ENCODE peak calls at places on chromosome 14, in five cellular contexts. M is suprapubic skin, L is endothelial cell of umbilical vein, K is breast epithelium, G is HL-60. I is an unnamed sample.

GRCh38 chr14:79510659-79511058 is 700.6 kb downstream of the DIO2 start:
- DNase-seq in M (no peak), L (no peak), K (no peak), G (no peak), I (no peak)

GRCh38 chr14:64293976-64294671 is at the start of gene ESR2:
- DNase-seq in M (no peak), L (peak; percentile 49), K (no peak), G (no peak), I (peak; percentile 37)

GRCh38 chr14:67345583-67345982 is 14.0 kb downstream of the ATP6V1D start:
- DNase-seq in M (no peak), L (no peak), K (no peak), G (no peak), I (no peak)

GRCh38 chr14:92729632-92730358 is 18.6 kb downstream of the LGMN start:
- DNase-seq in M (no peak), L (no peak), K (no peak), G (peak; percentile 66), I (no peak)

GRCh38 chr14:69710378-69710777 is 56.6 kb upstream of the SRSF5 start:
- DNase-seq in M (no peak), L (no peak), K (no peak), G (no peak), I (no peak)

GRCh38 chr14:102222009-102222575 is 82.4 kb downstream of the WDR20 start:
- DNase-seq in M (no peak), L (no peak), K (no peak), G (no peak), I (no peak)

GRCh38 chr14:37056473-37056872 is 115.9 kb downstream of the SLC25A21 start:
- DNase-seq in M (no peak), L (peak; percentile 18), K (no peak), G (no peak), I (no peak)

GRCh38 chr14:63901434-63902085 is 48.8 kb downstream of the SYNE2 start:
- DNase-seq in M (no peak), L (no peak), K (no peak), G (peak; percentile 72), I (no peak)

GRCh38 chr14:24900281-24900868 is 149.6 kb downstream of the STXBP6 start:
- DNase-seq in M (no peak), L (no peak), K (no peak), G (no peak), I (no peak)

GRCh38 chr14:73591690-73592448 is at the start of gene ACOT4:
- DNase-seq in M (no peak), L (no peak), K (no peak), G (no peak), I (peak; percentile 56)

GRCh38 chr14:73599494-73599893 is 7.8 kb downstream of the ACOT4 start:
- DNase-seq in M (no peak), L (no peak), K (no peak), G (no peak), I (no peak)

GRCh38 chr14:73589128-73589527 is 2.5 kb upstream of the ACOT4 start:
- DNase-seq in M (no peak), L (no peak), K (no peak), G (no peak), I (no peak)

GRCh38 chr14:73594491-73594890 is 2.8 kb downstream of the ACOT4 start:
- DNase-seq in M (no peak), L (no peak), K (no peak), G (no peak), I (no peak)
- TF ChIP-seq CTCF in M (no peak), L (no peak), K (no peak), G (no peak), I (no peak)

GRCh38 chr14:96257056-96257455 is 1.0 kb downstream of the BDKRB1 start:
- DNase-seq in M (no peak), L (no peak), K (no peak), G (no peak), I (no peak)

GRCh38 chr14:96256420-96256819 is 410 bp downstream of the BDKRB1 start:
- DNase-seq in M (no peak), L (peak; percentile 6), K (no peak), G (no peak), I (no peak)

GRCh38 chr14:96254696-96255095 is 1.3 kb upstream of the BDKRB1 start:
- DNase-seq in M (no peak), L (no peak), K (no peak), G (no peak), I (no peak)

GRCh38 chr14:96257900-96258299 is 1.9 kb downstream of the BDKRB1 start:
- DNase-seq in M (no peak), L (no peak), K (no peak), G (no peak), I (no peak)

GRCh38 chr14:96255501-96256366 is at the start of gene BDKRB1:
- DNase-seq in M (no peak), L (no peak), K (no peak), G (no peak), I (no peak)
- TF ChIP-seq POLR2AphosphoS5 in M (no peak), L (no peak), K (no peak), G (no peak), I (peak; percentile 83)

GRCh38 chr14:97707603-97708002 is 910.4 kb downstream of the VRK1 start:
- DNase-seq in M (no peak), L (no peak), K (no peak), G (no peak), I (no peak)
- TF ChIP-seq CTCF in M (no peak), L (no peak), K (no peak), G (no peak), I (no peak)

GRCh38 chr14:77340389-77340788 is 19.6 kb downstream of the GSTZ1 start:
- DNase-seq in M (no peak), L (no peak), K (no peak), G (no peak), I (no peak)

GRCh38 chr14:77339407-77339806 is 18.6 kb downstream of the GSTZ1 start:
- DNase-seq in M (no peak), L (no peak), K (no peak), G (no peak), I (no peak)

GRCh38 chr14:77346495-77346894 is 25.7 kb downstream of the GSTZ1 start:
- DNase-seq in M (no peak), L (no peak), K (no peak), G (no peak), I (no peak)

GRCh38 chr14:77344597-77344996 is 23.8 kb downstream of the GSTZ1 start:
- DNase-seq in M (no peak), L (no peak), K (no peak), G (no peak), I (no peak)

GRCh38 chr14:77342726-77343397 is 22.0 kb downstream of the GSTZ1 start:
- DNase-seq in M (no peak), L (no peak), K (no peak), G (no peak), I (no peak)
- TF ChIP-seq POLR2AphosphoS5 in M (no peak), L (no peak), K (no peak), G (no peak), I (no peak)

GRCh38 chr14:84006643-84007137 is 1523.3 kb upstream of the FLRT2 start:
- DNase-seq in M (no peak), L (peak; percentile 96), K (no peak), G (no peak), I (no peak)
- TF ChIP-seq CTCF in M (no peak), L (peak; percentile 10), K (no peak), G (no peak), I (no peak)

GRCh38 chr14:61186341-61186740 is 94.8 kb downstream of the TMEM30B start:
- DNase-seq in M (no peak), L (no peak), K (no peak), G (no peak), I (no peak)

GRCh38 chr14:61183486-61183885 is 97.7 kb downstream of the TMEM30B start:
- DNase-seq in M (no peak), L (peak; percentile 94), K (no peak), G (no peak), I (no peak)

GRCh38 chr14:61185534-61185933 is 95.6 kb downstream of the TMEM30B start:
- DNase-seq in M (no peak), L (no peak), K (no peak), G (no peak), I (no peak)

GRCh38 chr14:61186793-61187641 is 94.1 kb downstream of the TMEM30B start:
- DNase-seq in M (no peak), L (peak; percentile 39), K (no peak), G (no peak), I (no peak)

GRCh38 chr14:61184117-61184516 is 97.0 kb downstream of the TMEM30B start:
- DNase-seq in M (no peak), L (peak; percentile 59), K (no peak), G (no peak), I (no peak)
- TF ChIP-seq POLR2AphosphoS5 in M (no peak), L (peak; percentile 75), K (no peak), G (no peak), I (no peak)

GRCh38 chr14:59254146-59254910 is 65.9 kb downstream of the DAAM1 start:
- DNase-seq in M (peak; percentile 69), L (peak; percentile 54), K (peak; percentile 85), G (no peak), I (peak; percentile 62)
- TF ChIP-seq CTCF in M (no peak), L (no peak), K (no peak), G (no peak), I (no peak)

GRCh38 chr14:75459099-75459741 is 31.4 kb downstream of the JDP2 start:
- DNase-seq in M (peak; percentile 67), L (no peak), K (peak; percentile 57), G (peak; percentile 90), I (peak; percentile 76)
- TF ChIP-seq POLR2AphosphoS5 in M (no peak), L (no peak), K (no peak), G (peak; percentile 72), I (no peak)

I was measured in transverse colon.